ENCODE peak calls at places on chromosomes 4 and X, in four cellular contexts. O is heart left ventricle, F is LNCaP clone FGC, Y is vagina. Q is an unnamed sample.

GRCh38 chr4:163167333-163167626 is 590 bp upstream of the NAF1 start:
- DNase-seq in O (no peak), Y (no peak), F (no peak), Q (no peak)

GRCh38 chrX:97267376-97267775 is 383.7 kb downstream of the RPA4 start:
- DNase-seq in F (no peak), Y (no peak), O (no peak), Q (no peak)

GRCh38 chr4:3041192-3042142 is 32.9 kb downstream of the HTT-AS start:
- DNase-seq in F (no peak), Y (no peak), O (peak; percentile 81), Q (peak; percentile 38)

GRCh38 chr4:156685308-156685707 is 286.3 kb downstream of the PDGFC start:
- DNase-seq in F (no peak), O (no peak), Y (no peak), Q (no peak)

GRCh38 chr4:40514409-40515025 is 115.1 kb downstream of the RBM47 start:
- DNase-seq in O (no peak), F (peak; percentile 35), Y (no peak), Q (peak; percentile 39)

GRCh38 chr4:96131186-96131585 is 291.3 kb downstream of the PDHA2 start:
- DNase-seq in O (no peak), Y (no peak), F (no peak), Q (no peak)

GRCh38 chrX:17412692-17413091 is 37.7 kb downstream of the NHS start:
- DNase-seq in O (no peak), F (no peak), Y (no peak), Q (no peak)

GRCh38 chrX:70421618-70422017 is 1.5 kb upstream of the GDPD2 start:
- DNase-seq in Y (no peak), F (no peak), O (no peak), Q (no peak)

GRCh38 chrX:39762266-39762841 is 335.4 kb downstream of the BCOR start:
- DNase-seq in O (no peak), F (no peak), Y (no peak), Q (no peak)

GRCh38 chr4:101020956-101021355 is 326.4 kb downstream of the PPP3CA start:
- DNase-seq in Y (no peak), F (no peak), O (no peak), Q (peak; percentile 34)

GRCh38 chr4:137647375-137647774 is 115.1 kb upstream of the PCDH18 start:
- DNase-seq in Y (no peak), F (no peak), O (no peak), Q (peak; percentile 79)

GRCh38 chr4:72701987-72702819 is 133.2 kb upstream of the ADAMTS3 start:
- DNase-seq in Y (no peak), O (no peak), F (peak; percentile 22), Q (peak; percentile 78)

GRCh38 chr4:9968472-9968871 is 52.8 kb downstream of the SLC2A9 start:
- DNase-seq in Y (no peak), O (no peak), F (no peak), Q (no peak)

GRCh38 chr4:52939739-52940138 is 77.6 kb downstream of the RASL11B start:
- DNase-seq in F (no peak), Y (no peak), O (no peak), Q (no peak)

GRCh38 chr4:169024762-169025161 is 14.7 kb upstream of the CBR4 start:
- DNase-seq in Y (no peak), O (no peak), F (no peak), Q (peak; percentile 46)

GRCh38 chr4:37685211-37685725 is 908 bp downstream of the RELL1 start:
- DNase-seq in Y (no peak), O (no peak), F (no peak), Q (peak; percentile 51)

GRCh38 chrX:70527610-70528009 is 83.0 kb downstream of the DLG3 start:
- DNase-seq in F (no peak), Y (no peak), O (no peak), Q (peak; percentile 10)

GRCh38 chrX:16479206-16479869 is 170.6 kb upstream of the S100G start:
- DNase-seq in Y (no peak), F (no peak), O (no peak), Q (no peak)

GRCh38 chr4:142844782-142845181 is 1.3 kb downstream of the INPP4B start:
- DNase-seq in O (no peak), Y (no peak), F (no peak), Q (no peak)

GRCh38 chr4:52889778-52890400 is 27.8 kb downstream of the RASL11B start:
- DNase-seq in Y (no peak), O (no peak), F (no peak), Q (no peak)

GRCh38 chrX:118534716-118535493 is 39.3 kb downstream of the DOCK11 start:
- DNase-seq in F (no peak), Y (no peak), O (no peak), Q (no peak)

GRCh38 chr4:71680706-71681105 is 103.2 kb downstream of the GC start:
- DNase-seq in F (no peak), O (no peak), Y (no peak), Q (no peak)

GRCh38 chrX:106898462-106898861 is 4.7 kb downstream of the RIPPLY1 start:
- DNase-seq in F (no peak), O (no peak), Y (no peak), Q (peak; percentile 67)

GRCh38 chrX:43564953-43565352 is 91.1 kb upstream of the MAOA start:
- DNase-seq in Y (no peak), F (peak; percentile 46), O (no peak), Q (no peak)

GRCh38 chr4:172095161-172095560 is 282.0 kb downstream of the GALNTL6 start:
- DNase-seq in O (no peak), F (no peak), Y (no peak), Q (no peak)

GRCh38 chr4:11739992-11740391 is 311.3 kb upstream of the HS3ST1 start:
- DNase-seq in O (no peak), Y (no peak), F (no peak), Q (no peak)

GRCh38 chr4:16573181-16573580 is 325.3 kb downstream of the LDB2 start:
- DNase-seq in Y (no peak), F (no peak), O (peak; percentile 28), Q (no peak)

GRCh38 chr4:16158504-16158852 is 67.8 kb downstream of the TAPT1 start:
- DNase-seq in F (no peak), O (no peak), Y (no peak), Q (no peak)

GRCh38 chr4:87235020-87235671 is 14.7 kb upstream of the KLHL8 start:
- DNase-seq in O (no peak), Y (no peak), F (no peak), Q (no peak)
- H3K4me3 ChIP-seq in O (peak overlapping the region; percentile 63), Y (peak overlapping the region; percentile 34), F (peak overlapping the region; percentile 40), Q (peak overlapping the region; percentile 63)

DNA sequence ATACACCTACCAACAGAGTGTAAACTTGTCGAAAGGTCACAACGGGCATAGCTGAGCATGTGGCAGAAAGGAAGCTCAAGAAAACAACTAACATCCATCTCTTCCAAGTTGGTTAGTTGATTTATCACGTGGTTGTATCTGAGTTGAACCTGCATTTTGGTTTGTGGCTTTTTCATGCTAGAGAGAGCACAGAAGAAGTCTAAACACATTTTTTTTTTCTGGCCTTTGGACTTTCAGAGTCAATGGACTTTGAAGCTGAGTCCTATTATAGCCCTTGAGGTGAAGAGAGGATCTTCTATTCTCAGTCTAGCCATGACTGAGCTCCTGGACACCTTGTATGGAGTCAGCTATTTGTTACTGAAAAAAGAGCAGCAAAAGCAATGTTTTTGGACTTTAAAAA is 150.6 kb upstream of the TRPC5 start:
- DNase-seq in Y (no peak), O (no peak), F (no peak), Q (no peak)
- H3K4me3 ChIP-seq in Y (no peak overlapping the region), O (no peak overlapping the region), F (no peak overlapping the region), Q (no peak overlapping the region)

DNA sequence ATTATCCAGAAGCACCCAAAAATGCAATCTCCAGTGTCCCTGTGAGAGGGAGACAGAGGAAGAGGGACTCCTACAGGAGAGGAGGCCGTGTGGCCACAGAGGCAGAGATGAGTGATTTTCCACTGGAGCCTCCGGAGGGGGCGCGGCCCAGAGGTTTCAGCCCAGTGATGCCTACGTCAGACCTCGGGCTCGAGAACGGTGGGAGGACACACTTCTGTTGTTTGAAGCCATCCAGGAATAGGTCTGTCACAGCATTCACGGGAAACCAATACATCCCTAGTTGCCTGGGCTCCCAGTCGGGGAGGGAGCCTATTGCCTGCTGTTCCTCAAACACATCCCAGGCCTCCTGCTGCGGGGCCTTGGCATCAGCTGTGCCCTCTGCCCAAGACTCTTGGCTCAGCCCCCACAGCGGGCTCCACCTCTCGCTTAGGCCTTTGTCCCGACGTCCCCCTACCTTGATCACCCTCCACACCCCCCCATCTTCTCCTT is 39.2 kb upstream of the HMX1 start:
- DNase-seq in O (no peak), F (no peak), Y (no peak), Q (no peak)
- H3K4me3 ChIP-seq in O (no peak overlapping the region), F (no peak overlapping the region), Y (no peak overlapping the region), Q (no peak overlapping the region)

GRCh38 chr4:48343531-48343930 is 2.2 kb downstream of the SLAIN2 start:
- DNase-seq in Y (no peak), O (no peak), F (no peak), Q (no peak)
- H3K4me3 ChIP-seq in Y (peak overlapping the region; percentile 97), O (peak overlapping the region; percentile 77), F (no peak overlapping the region), Q (no peak overlapping the region)

GRCh38 chr4:188109157-188109755 is at the start of gene TRIML2:
- DNase-seq in F (no peak), Y (no peak), O (no peak), Q (no peak)

GRCh38 chr4:188107931-188108843 is 1.2 kb downstream of the TRIML2 start:
- DNase-seq in Y (no peak), O (no peak), F (no peak), Q (no peak)

GRCh38 chr4:188110036-188110435 is 633 bp upstream of the TRIML2 start:
- DNase-seq in F (no peak), Y (no peak), O (no peak), Q (no peak)

GRCh38 chr4:188110741-188111458 is 1.5 kb upstream of the TRIML2 start:
- DNase-seq in Y (no peak), O (no peak), F (no peak), Q (no peak)

GRCh38 chr4:188106454-188106853 is 2.9 kb downstream of the TRIML2 start:
- DNase-seq in O (no peak), Y (no peak), F (no peak), Q (no peak)
- H3K4me3 ChIP-seq in O (no peak overlapping the region), Y (no peak overlapping the region), F (no peak overlapping the region), Q (no peak overlapping the region)

DNA sequence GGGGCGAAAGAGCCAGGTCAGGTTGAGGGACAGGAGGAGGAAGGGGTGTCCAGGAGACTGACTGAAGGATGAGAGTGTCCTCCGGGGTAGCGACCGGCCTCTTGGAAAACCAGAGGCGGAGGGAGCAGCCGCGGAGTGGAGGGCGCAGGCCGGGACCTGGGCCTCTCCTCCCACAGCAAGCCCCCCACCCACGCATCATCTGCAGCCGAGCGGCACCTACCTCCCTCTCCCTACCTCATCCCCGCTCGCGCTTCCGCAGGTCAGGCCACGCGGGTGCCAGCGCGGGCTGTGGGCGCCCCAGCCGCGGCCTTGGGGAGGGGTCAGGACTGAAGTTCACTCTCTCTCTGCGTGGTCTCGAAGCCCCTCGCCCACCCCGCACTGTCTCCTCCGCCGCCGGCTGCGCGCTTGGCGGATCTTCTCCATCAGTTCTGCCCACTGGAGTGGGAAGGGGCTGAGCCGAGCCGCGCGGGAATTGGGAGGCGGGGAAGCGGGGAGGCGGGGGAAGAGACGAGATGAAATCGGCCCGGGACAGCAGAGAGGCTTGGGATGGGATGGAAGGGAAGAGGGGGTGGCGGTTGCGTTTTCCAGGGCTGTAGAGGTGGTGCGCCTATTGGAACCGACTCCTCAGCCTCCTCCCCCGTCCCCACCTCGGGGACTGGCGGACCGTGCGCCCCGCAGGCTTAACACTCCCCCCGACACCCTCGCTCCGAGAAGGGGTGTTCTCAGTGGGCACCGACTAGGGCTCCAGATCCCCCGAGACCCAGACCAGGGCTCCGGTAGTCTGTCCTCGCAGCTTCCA is 1.8 kb downstream of the NLGN4X start:
- DNase-seq in Y (no peak), F (no peak), O (peak; percentile 29), Q (no peak)
- H3K4me3 ChIP-seq in Y (peak overlapping the region; percentile 40), F (no peak overlapping the region), O (peak overlapping the region; percentile 59), Q (peak overlapping the region; percentile 72)

Q was measured in MM.1S.